ENCODE peak calls at places on chromosomes 7 and 10, in six cellular contexts. Y is hepatocyte, P is PC-3, G is SK-N-SH, A is OCI-LY7, Q is HCT116. B is an unnamed sample.

GRCh38 chr10:61028861-61029361 is 84.9 kb upstream of the RHOBTB1 start:
- DNase-seq in Y (no peak), P (peak), G (no peak), A (no peak), Q (no peak), B (no peak)

GRCh38 chr10:4371691-4372295 is 454.2 kb upstream of the AKR1E2 start:
- DNase-seq in Y (no peak), P (no peak), G (no peak), A (no peak), Q (no peak), B (no peak)

GRCh38 chr10:68231106-68231901 is 609 bp downstream of the ATOH7 start:
- DNase-seq in Y (peak), P (peak), G (peak), A (peak), Q (peak), B (peak)

GRCh38 chr10:92038949-92039348 is 115.4 kb downstream of the BTAF1 start:
- DNase-seq in Y (no peak), P (no peak), G (no peak), A (no peak), Q (no peak), B (no peak)

GRCh38 chr10:109866168-109866994 is 56.9 kb downstream of the XPNPEP1 start:
- DNase-seq in Y (peak), P (peak), G (peak), A (peak), Q (peak), B (peak)

GRCh38 chr10:130111848-130112180 is 1.2 kb upstream of the C10orf143 start:
- DNase-seq in Y (no peak), P (no peak), G (no peak), A (peak), Q (no peak), B (no peak)

GRCh38 chr10:13573960-13574359 is 12.8 kb upstream of the PRPF18 start:
- DNase-seq in Y (no peak), P (no peak), G (no peak), A (no peak), Q (no peak), B (no peak)

GRCh38 chr7:35430547-35431153 is 176.8 kb upstream of the TBX20 start:
- DNase-seq in Y (no peak), P (peak), G (no peak), A (peak), Q (peak), B (peak)

GRCh38 chr10:132867801-132868644 is 74.3 kb downstream of the CFAP46 start:
- DNase-seq in Y (no peak), P (no peak), G (no peak), A (no peak), Q (no peak), B (no peak)

GRCh38 chr10:90138844-90139243 is 437.5 kb downstream of the KIF20B start:
- DNase-seq in Y (peak), P (peak), G (no peak), A (peak), Q (no peak), B (peak)

GRCh38 chr7:54785261-54785660 is 26.2 kb upstream of the SEC61G start:
- DNase-seq in Y (no peak), P (peak), G (no peak), A (no peak), Q (no peak), B (peak)

GRCh38 chr7:135109976-135110375 is 37.9 kb upstream of the TMEM140 start:
- DNase-seq in Y (no peak), P (no peak), G (no peak), A (no peak), Q (no peak), B (no peak)

GRCh38 chr7:90472805-90473540 is 3.5 kb downstream of the PTTG1IP2 start:
- DNase-seq in Y (no peak), P (no peak), G (no peak), A (no peak), Q (no peak), B (no peak)
- TF ChIP-seq EZH2phosphoT487 in Y (no peak), P (no peak), G (no peak), A (no peak), Q (no peak), B (no peak)

DNA sequence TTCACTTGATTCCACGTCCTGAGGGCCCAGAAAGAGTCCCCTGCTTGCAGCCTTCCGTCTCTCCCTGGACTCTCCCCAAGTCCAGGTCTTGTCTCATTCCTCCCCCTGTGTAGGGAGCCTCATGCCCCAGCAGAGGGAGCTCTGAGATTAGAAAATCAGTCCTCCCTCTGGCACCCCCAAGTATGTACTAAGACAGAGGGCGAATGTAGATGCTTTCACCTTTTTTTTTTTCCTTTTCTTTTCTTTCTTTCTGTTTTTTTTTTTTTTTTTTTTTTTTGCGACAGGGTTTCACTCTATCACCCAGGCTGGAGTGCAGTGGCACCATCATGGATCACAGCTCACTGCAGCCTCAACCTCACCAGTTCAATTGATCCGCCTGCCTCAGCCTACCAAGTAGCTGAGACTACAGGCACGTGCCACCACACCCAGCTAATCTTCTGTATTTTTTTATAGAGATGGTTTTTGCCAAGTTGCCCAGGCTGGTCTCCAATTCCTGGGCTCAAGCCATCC is 10.3 kb downstream of the SFXN3 start:
- DNase-seq in Y (peak), P (peak), G (peak), A (peak), Q (peak), B (peak)
- TF ChIP-seq EZH2phosphoT487 in Y (no peak), P (no peak), G (no peak), A (no peak), Q (no peak), B (no peak)

GRCh38 chr10:15123749-15124184 is 26.6 kb downstream of the RPP38 start:
- DNase-seq in Y (no peak), P (peak), G (no peak), A (no peak), Q (no peak), B (no peak)
- TF ChIP-seq EZH2phosphoT487 in Y (no peak), P (no peak), G (no peak), A (no peak), Q (no peak), B (no peak)

DNA sequence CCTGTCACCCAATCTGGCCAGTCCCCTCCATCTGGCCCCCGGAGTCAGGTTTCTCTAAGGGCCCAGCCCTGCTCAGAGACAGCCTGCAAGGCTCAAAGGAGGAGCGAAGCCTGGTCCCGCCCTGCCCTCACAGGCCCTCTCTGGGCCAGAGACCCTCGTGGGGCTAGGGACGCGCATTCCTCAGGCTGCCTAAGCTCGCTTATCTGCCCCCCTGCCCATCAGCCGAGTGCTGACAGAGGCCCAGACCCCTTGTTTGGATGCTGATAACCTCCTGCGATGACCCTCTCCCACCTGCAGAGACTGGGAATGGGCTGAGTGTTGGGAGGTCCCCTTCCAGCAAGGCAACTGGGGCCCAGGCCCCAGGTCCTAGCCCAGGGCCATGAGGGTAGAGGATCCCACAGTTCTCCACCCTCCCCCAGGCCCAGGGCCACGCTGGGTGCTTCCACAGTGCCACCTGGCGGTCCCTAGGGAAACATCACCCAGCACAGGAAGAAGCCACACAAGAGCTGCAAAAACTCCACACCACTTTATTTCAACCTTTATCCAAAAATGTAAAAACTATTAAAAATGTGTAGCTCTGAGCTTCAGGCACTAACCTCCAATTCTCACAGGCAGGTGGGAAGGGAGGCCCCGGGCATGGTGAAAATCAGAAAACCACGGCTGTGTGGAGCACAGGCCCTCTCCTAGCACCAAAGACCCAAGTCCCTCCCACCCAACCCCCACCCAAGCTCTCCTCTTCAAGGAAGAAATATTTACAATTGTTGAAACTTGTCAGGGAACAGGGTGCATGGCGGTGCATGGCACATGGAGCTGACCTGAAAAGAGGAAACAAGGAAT is 2.2 kb downstream of the NPM3 start:
- DNase-seq in Y (peak), P (peak), G (peak), A (peak), Q (peak), B (peak)
- TF ChIP-seq EZH2phosphoT487 in Y (no peak), P (no peak), G (no peak), A (no peak), Q (no peak), B (no peak)

GRCh38 chr7:111018960-111019835 is 71.7 kb upstream of the LRRN3 start:
- DNase-seq in Y (no peak), P (peak), G (no peak), A (no peak), Q (no peak), B (no peak)
- TF ChIP-seq EZH2phosphoT487 in Y (no peak), P (no peak), G (no peak), A (no peak), Q (no peak), B (no peak)

GRCh38 chr7:14720792-14721191 is 181.8 kb downstream of the DGKB start:
- DNase-seq in Y (no peak), P (no peak), G (no peak), A (no peak), Q (no peak), B (no peak)
- TF ChIP-seq EZH2phosphoT487 in Y (no peak), P (no peak), G (no peak), A (no peak), Q (no peak), B (no peak)

GRCh38 chr10:416091-416515 is 273.4 kb downstream of the DIP2C start:
- DNase-seq in Y (no peak), P (no peak), G (no peak), A (peak), Q (peak), B (peak)
- TF ChIP-seq EZH2phosphoT487 in Y (no peak), P (no peak), G (no peak), A (no peak), Q (no peak), B (no peak)

GRCh38 chr7:107125475-107125874 is 43.3 kb upstream of the HBP1 start:
- DNase-seq in Y (no peak), P (no peak), G (no peak), A (peak), Q (no peak), B (no peak)

GRCh38 chr7:107123392-107123791 is 45.4 kb upstream of the HBP1 start:
- DNase-seq in Y (no peak), P (no peak), G (no peak), A (no peak), Q (no peak), B (no peak)

GRCh38 chr7:107130487-107131220 is 38.1 kb upstream of the HBP1 start:
- DNase-seq in Y (no peak), P (peak), G (no peak), A (no peak), Q (no peak), B (peak)

GRCh38 chr7:107128748-107129147 is 40.1 kb upstream of the HBP1 start:
- DNase-seq in Y (no peak), P (no peak), G (no peak), A (no peak), Q (no peak), B (no peak)

DNA sequence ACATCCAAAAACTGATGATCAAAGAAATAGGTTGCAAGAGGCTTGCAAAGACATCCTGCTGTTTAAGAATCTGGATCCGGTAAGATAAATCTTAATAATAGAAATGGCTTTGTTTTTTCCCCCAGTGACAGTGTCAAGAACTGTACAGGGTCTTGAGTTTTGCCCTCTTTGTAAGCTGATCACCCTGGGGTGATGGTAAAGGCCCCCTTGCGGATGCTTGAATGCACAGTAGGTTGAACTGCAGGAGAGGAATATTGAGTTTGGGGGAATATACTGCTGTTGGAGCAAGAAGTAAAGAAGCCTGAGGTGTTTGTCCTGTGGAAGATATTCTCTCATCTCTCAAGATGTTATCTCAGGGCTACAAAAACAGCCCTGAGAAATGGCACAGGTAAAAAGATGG is 40.6 kb upstream of the HBP1 start:
- DNase-seq in Y (no peak), P (no peak), G (no peak), A (peak), Q (no peak), B (no peak)
- TF ChIP-seq EZH2phosphoT487 in Y (no peak), P (no peak), G (no peak), A (no peak), Q (no peak), B (no peak)

GRCh38 chr10:24669285-24669861 is 54.3 kb downstream of the ARHGAP21 start:
- DNase-seq in Y (no peak), P (no peak), G (peak), A (no peak), Q (no peak), B (no peak)
- TF ChIP-seq EZH2phosphoT487 in Y (no peak), P (no peak), G (no peak), A (no peak), Q (no peak), B (no peak)

B was measured in GM23338.